ENCODE peak calls at places on chromosomes 13 and 19, in nine cellular contexts. K is SK-N-SH, Y is K562, D is neural progenitor cell, L is astrocyte, A is HCT116, I is colonic mucosa, U is PC-3, S is endodermal cell. X is an unnamed sample.

GRCh38 chr19:56105090-56105701 is 15.9 kb downstream of the ZNF787 start:
- DNase-seq in Y (no peak), K (no peak), D (peak; percentile 87), S (peak; percentile 94), A (peak; percentile 15), U (peak; percentile 49), I (peak; percentile 92), L (peak; percentile 32), X (no peak)

GRCh38 chr13:97275265-97275664 is 53.1 kb downstream of the MBNL2 start:
- DNase-seq in S (no peak), I (no peak), U (peak; percentile 75), Y (no peak), K (no peak), A (no peak), L (peak; percentile 86), D (no peak), X (peak; percentile 90)

GRCh38 chr19:57465680-57466381 is 8.9 kb upstream of the VN1R1 start:
- DNase-seq in K (peak; percentile 48), U (peak; percentile 76), D (peak; percentile 32), Y (peak; percentile 45), I (no peak), S (peak; percentile 75), A (peak; percentile 59), L (no peak), X (no peak)

GRCh38 chr19:18121166-18121565 is 23.6 kb downstream of the MAST3 start:
- DNase-seq in D (no peak), Y (no peak), S (no peak), U (no peak), L (no peak), K (no peak), A (no peak), I (no peak), X (no peak)

GRCh38 chr19:17931532-17932191 is 1.2 kb upstream of the CCDC124 start:
- DNase-seq in U (no peak), Y (peak; percentile 52), S (peak; percentile 93), I (no peak), D (peak; percentile 86), L (no peak), A (no peak), K (no peak), X (no peak)

GRCh38 chr19:35592226-35592625 is 6.3 kb downstream of the PMIS2 start:
- DNase-seq in I (no peak), K (peak; percentile 41), U (peak; percentile 52), L (peak; percentile 9), Y (peak; percentile 45), A (peak; percentile 53), S (peak; percentile 76), D (peak; percentile 76), X (peak; percentile 45)

GRCh38 chr13:113049521-113049941 is 56.1 kb upstream of the F7 start:
- DNase-seq in K (no peak), I (no peak), Y (no peak), L (no peak), S (no peak), A (no peak), D (no peak), U (no peak), X (no peak)

GRCh38 chr13:42477588-42478190 is 96.3 kb upstream of the TNFSF11 start:
- DNase-seq in I (no peak), U (no peak), S (no peak), L (no peak), Y (no peak), A (no peak), K (no peak), D (no peak), X (no peak)

GRCh38 chr13:51822106-51822840 is 18.3 kb upstream of the DHRS12 start:
- DNase-seq in S (no peak), L (no peak), Y (no peak), I (no peak), A (no peak), K (no peak), D (no peak), U (no peak), X (no peak)
- H3K9ac ChIP-seq in S (no peak overlapping the region), L (no peak overlapping the region), Y (no peak overlapping the region), I (no peak overlapping the region), A (no peak overlapping the region), K (no peak overlapping the region), D (no peak overlapping the region), U (no peak overlapping the region), X (no peak overlapping the region)

GRCh38 chr13:32253911-32254399 is 61.2 kb downstream of the ZAR1L start:
- DNase-seq in K (no peak), S (no peak), D (no peak), A (no peak), L (no peak), U (no peak), Y (no peak), I (peak; percentile 52), X (no peak)

GRCh38 chr13:32252812-32253440 is 62.2 kb downstream of the ZAR1L start:
- DNase-seq in S (no peak), A (no peak), I (no peak), D (no peak), Y (no peak), U (no peak), L (no peak), K (no peak), X (no peak)

GRCh38 chr13:32255744-32256120 is 59.4 kb downstream of the ZAR1L start:
- DNase-seq in D (no peak), S (no peak), Y (no peak), L (no peak), U (peak; percentile 22), K (no peak), A (no peak), I (no peak), X (no peak)

GRCh38 chr13:32254916-32255743 is 60.0 kb downstream of the ZAR1L start:
- DNase-seq in I (no peak), Y (no peak), K (no peak), S (no peak), A (no peak), D (no peak), U (peak; percentile 45), L (no peak), X (no peak)

GRCh38 chr13:32254416-32254815 is 60.7 kb downstream of the ZAR1L start:
- DNase-seq in K (no peak), Y (no peak), U (no peak), S (no peak), D (no peak), L (no peak), A (no peak), I (no peak), X (no peak)
- H3K4me1 ChIP-seq in K (no peaks in the 10 kb centered on the region), Y (no peaks in the 10 kb centered on the region), U (peaks cover 22% of the 10 kb centered on the region), S (no peaks in the 10 kb centered on the region), D (no peaks in the 10 kb centered on the region), L (no peaks in the 10 kb centered on the region), A (no peaks in the 10 kb centered on the region), I (no peaks in the 10 kb centered on the region), X (peaks cover 4% of the 10 kb centered on the region)

GRCh38 chr13:99774644-99775043 is 196.9 kb downstream of the ZIC5 start:
- DNase-seq in S (no peak), D (no peak), I (no peak), Y (no peak), K (no peak), A (no peak), U (no peak), L (no peak), X (peak; percentile 9)

GRCh38 chr13:99765869-99766268 is 205.7 kb downstream of the ZIC5 start:
- DNase-seq in K (no peak), U (no peak), A (no peak), L (no peak), D (no peak), Y (no peak), I (no peak), S (no peak), X (no peak)

GRCh38 chr13:99766641-99767045 is 204.9 kb downstream of the ZIC5 start:
- DNase-seq in D (peak; percentile 67), U (no peak), L (no peak), Y (no peak), I (no peak), S (peak; percentile 77), K (no peak), A (no peak), X (no peak)

DNA sequence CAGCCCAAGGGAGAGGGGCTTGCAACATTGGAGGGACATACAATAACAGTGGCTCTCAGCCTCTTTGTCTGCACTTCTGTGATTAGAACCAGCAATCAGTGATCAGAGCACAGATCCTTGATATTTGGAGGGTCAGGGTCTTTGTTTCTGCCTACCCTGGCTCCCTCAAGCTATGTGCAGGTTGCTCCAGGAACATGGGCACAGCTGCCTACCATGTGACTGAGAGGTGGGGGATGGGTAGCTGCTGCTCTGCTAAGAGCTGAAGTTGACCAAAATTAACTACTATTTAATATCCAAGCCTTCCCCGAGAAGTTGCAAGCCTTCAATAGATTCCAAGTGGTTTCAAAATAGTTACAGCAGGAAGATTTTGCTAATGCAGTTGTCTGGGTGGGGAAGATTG is 202.6 kb downstream of the ZIC5 start:
- DNase-seq in D (no peak), S (peak; percentile 57), K (no peak), I (no peak), L (no peak), U (no peak), A (no peak), Y (no peak), X (no peak)
- H3K9ac ChIP-seq in D (no peak overlapping the region), S (no peak overlapping the region), K (no peak overlapping the region), I (no peak overlapping the region), L (no peak overlapping the region), U (no peak overlapping the region), A (no peak overlapping the region), Y (no peak overlapping the region), X (no peak overlapping the region)

GRCh38 chr13:110557082-110557481 is 4.4 kb downstream of the RAB20 start:
- DNase-seq in U (no peak), K (no peak), S (no peak), A (no peak), Y (no peak), L (no peak), D (no peak), I (no peak), X (no peak)
- H3K4me1 ChIP-seq in U (peaks cover 21% of the 10 kb centered on the region), K (peaks cover 5% of the 10 kb centered on the region), S (peaks cover 5% of the 10 kb centered on the region), A (peaks cover 9% of the 10 kb centered on the region), Y (peaks cover 33% of the 10 kb centered on the region), L (peaks cover 4% of the 10 kb centered on the region), D (peaks cover 5% of the 10 kb centered on the region), I (peaks cover 10% of the 10 kb centered on the region), X (peaks cover 17% of the 10 kb centered on the region)

DNA sequence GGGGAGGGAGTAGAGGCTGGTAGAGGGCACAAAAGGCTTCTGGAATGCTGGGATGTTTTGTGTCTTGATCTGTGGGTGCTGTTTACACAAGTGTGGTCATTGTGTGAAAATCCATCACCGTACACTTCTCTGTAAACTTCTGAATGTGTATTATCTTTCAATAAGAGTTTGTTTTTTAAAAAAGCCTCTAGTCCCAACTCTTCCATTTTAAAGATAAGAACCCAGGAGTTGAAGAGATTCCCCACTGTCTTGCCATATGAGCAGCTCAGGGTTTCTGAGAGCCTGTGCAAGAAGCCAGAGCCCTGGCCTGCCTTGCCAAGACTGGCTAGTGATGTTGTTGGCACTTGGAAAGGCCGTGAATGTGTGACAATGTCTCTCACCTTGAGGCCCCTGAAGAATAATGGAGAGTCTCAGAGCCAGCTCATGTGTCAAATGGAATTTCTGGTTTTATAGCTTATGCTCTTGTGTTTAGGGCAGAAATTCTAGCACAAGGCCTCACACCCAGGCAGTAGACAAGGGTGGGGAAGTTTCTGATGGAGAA is 57.5 kb upstream of the NPAS1 start:
- DNase-seq in Y (no peak), K (no peak), I (no peak), D (no peak), A (no peak), L (no peak), U (no peak), S (no peak), X (no peak)
- H3K9ac ChIP-seq in Y (no peak overlapping the region), K (peak overlapping the region; percentile 41), I (no peak overlapping the region), D (no peak overlapping the region), A (no peak overlapping the region), L (peak overlapping the region; percentile 71), U (peak overlapping the region; percentile 8), S (no peak overlapping the region), X (peak overlapping the region; percentile 34)

GRCh38 chr19:5039642-5040543 is 71.0 kb downstream of the KDM4B start:
- DNase-seq in K (no peak), Y (no peak), D (no peak), S (no peak), U (no peak), A (no peak), L (no peak), I (no peak), X (no peak)
- H3K4me1 ChIP-seq in K (peaks cover 42% of the 10 kb centered on the region), Y (peaks cover 31% of the 10 kb centered on the region), D (peaks cover 5% of the 10 kb centered on the region), S (no peaks in the 10 kb centered on the region), U (peaks cover 3% of the 10 kb centered on the region), A (peaks cover 16% of the 10 kb centered on the region), L (peaks cover 37% of the 10 kb centered on the region), I (no peaks in the 10 kb centered on the region), X (peaks cover 11% of the 10 kb centered on the region)

X was measured in adipocyte.